ENCODE peak calls at places on chromosome 7, in five cellular contexts. F, K, H, U and P are unnamed samples.

GRCh38 chr7:95798401-95798930 is 26.1 kb downstream of the DYNC1I1 start:
- DNase-seq in F (no peak), K (no peak), H (peak; percentile 13), U (peak; percentile 5), P (no peak)

GRCh38 chr7:13104128-13104527 is 416.7 kb downstream of the ARL4A start:
- DNase-seq in F (no peak), K (no peak), H (no peak), U (no peak), P (no peak)

GRCh38 chr7:90717286-90718060 is 121.4 kb downstream of the CDK14 start:
- DNase-seq in F (peak; percentile 54), K (peak; percentile 34), H (peak; percentile 66), U (peak; percentile 69), P (peak; percentile 61)

GRCh38 chr7:149850007-149850594 is 11.9 kb downstream of the ZNF862 start:
- DNase-seq in F (no peak), K (no peak), H (no peak), U (peak; percentile 59), P (peak; percentile 20)

GRCh38 chr7:44396931-44397525 is 71.6 kb upstream of the CAMK2B start:
- DNase-seq in F (no peak), K (no peak), H (no peak), U (no peak), P (no peak)

GRCh38 chr7:80218723-80219122 is 84.1 kb downstream of the GNAI1 start:
- DNase-seq in F (no peak), K (no peak), H (no peak), U (peak; percentile 90), P (no peak)

GRCh38 chr7:101882595-101883564 is 65.5 kb downstream of the CUX1 start:
- DNase-seq in F (peak; percentile 90), K (peak; percentile 94), H (peak; percentile 56), U (peak; percentile 100), P (peak; percentile 92)

GRCh38 chr7:94565247-94565894 is 55.8 kb downstream of the CASD1 start:
- DNase-seq in F (no peak), K (no peak), H (no peak), U (no peak), P (no peak)

GRCh38 chr7:22720791-22721786 is 5.9 kb upstream of the IL6 start:
- DNase-seq in F (no peak), K (no peak), H (no peak), U (no peak), P (no peak)

GRCh38 chr7:128090492-128090891 is 59.3 kb upstream of the LRRC4 start:
- DNase-seq in F (no peak), K (no peak), H (no peak), U (no peak), P (no peak)

GRCh38 chr7:45663167-45663921 is 89.2 kb downstream of the ADCY1 start:
- DNase-seq in F (peak; percentile 63), K (peak; percentile 52), H (peak; percentile 52), U (peak; percentile 4), P (no peak)

GRCh38 chr7:37311282-37311868 is 137.3 kb downstream of the ELMO1 start:
- DNase-seq in F (no peak), K (no peak), H (no peak), U (peak; percentile 7), P (no peak)

GRCh38 chr7:115475774-115476407 is 554.0 kb downstream of the MDFIC start:
- DNase-seq in F (no peak), K (no peak), H (peak; percentile 70), U (peak; percentile 29), P (no peak)

GRCh38 chr7:82959528-82959927 is 203.2 kb downstream of the PCLO start:
- DNase-seq in F (no peak), K (no peak), H (no peak), U (no peak), P (no peak)

GRCh38 chr7:154680894-154681659 is 321.8 kb downstream of the PAXIP1 start:
- DNase-seq in F (no peak), K (no peak), H (no peak), U (no peak), P (no peak)

GRCh38 chr7:113890326-113891030 is 28.3 kb downstream of the PPP1R3A start:
- DNase-seq in F (no peak), K (no peak), H (no peak), U (peak; percentile 78), P (no peak)

GRCh38 chr7:143263266-143264195 is at the start of gene GSTK1:
- DNase-seq in F (peak; percentile 88), K (peak; percentile 81), H (peak; percentile 79), U (peak; percentile 67), P (peak; percentile 89)

GRCh38 chr7:4566714-4567113 is 115.4 kb upstream of the FOXK1 start:
- DNase-seq in F (no peak), K (no peak), H (no peak), U (no peak), P (no peak)

GRCh38 chr7:129066290-129067131 is 11.6 kb upstream of the TNPO3 start:
- DNase-seq in F (no peak), K (no peak), H (no peak), U (peak; percentile 77), P (no peak)

GRCh38 chr7:150388306-150388705 is 9.2 kb downstream of the ZNF775 start:
- DNase-seq in F (no peak), K (no peak), H (peak; percentile 2), U (no peak), P (no peak)

GRCh38 chr7:29360633-29361625 is 166.4 kb downstream of the CHN2 start:
- DNase-seq in F (no peak), K (no peak), H (no peak), U (no peak), P (no peak)

GRCh38 chr7:128153436-128153835 is 87.6 kb upstream of the LEP start:
- DNase-seq in F (no peak), K (no peak), H (no peak), U (no peak), P (no peak)

DNA sequence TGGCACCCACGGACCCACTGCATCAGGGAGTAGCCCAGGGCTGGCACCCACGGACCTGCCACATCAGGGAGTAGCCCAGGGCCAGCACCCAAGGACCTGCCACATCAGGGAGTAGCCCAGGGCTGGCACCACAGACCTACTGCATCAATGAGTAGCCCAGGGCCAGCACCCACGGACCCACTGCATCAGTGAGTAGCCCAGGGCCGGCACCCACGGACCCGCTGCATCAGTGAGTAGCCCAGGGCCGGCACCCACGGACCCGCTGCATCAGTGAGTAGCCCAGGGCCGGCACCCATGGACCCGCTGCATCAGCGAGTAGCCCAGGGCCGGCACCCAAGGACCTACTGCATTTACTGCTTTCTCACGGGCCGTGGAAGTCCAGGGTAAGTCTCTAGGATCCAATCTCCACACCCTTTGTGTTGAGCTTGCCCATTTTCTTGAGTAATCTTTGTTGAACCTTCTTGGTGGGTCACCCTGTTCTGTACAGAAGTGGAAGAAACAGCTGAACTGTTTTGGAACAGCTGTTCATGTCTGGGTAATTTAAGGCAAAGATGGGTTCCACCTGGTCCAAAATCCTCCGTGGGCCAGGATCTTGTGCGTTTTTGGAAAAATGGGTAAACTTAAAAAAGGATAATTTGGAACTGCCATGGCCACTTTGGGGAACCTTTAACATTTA is 69.0 kb downstream of the VIPR2 start:
- DNase-seq in F (no peak), K (no peak), H (no peak), U (no peak), P (no peak)
- H3K4me1 ChIP-seq in F (no peaks in the 10 kb centered on the region), K (no peaks in the 10 kb centered on the region), H (no peaks in the 10 kb centered on the region), U (no peaks in the 10 kb centered on the region), P (peaks cover 3% of the 10 kb centered on the region)

DNA sequence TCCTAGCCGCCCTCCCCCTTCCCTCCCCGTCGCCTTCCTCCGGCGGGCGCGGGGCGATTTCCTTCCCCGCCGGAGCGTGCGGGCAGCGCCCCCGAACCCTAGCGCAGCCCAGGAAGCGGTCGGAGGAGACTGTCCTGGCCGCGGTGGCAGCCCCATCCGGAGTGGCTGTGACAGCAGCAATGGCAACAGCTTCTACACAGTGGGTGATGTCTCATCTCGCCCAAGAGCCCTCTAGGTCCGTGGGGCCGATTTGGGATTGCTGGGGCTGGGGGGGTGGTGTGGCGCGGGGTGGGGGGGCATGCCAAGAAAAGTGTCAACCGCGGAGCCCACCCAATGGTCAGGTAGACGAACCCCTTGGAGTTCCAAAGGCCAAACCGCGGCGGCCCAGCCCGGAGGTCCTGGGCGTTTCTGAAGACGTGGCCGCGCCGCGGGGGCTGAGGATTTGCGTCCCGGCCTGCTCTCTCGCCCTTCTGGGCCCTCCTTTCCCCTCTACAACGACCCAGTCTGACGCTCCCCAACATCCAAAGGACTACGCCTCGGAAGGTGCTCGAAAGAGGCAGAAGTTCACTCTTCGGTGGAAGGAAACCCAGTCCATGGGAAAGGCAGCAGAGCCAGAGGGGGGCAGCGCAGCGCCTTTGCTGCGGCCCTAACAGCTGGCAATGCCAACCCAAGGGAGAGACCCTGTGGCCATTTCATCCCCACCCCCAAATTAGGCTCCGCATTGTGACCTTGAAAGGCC is 603 bp upstream of the TWIST1 start:
- DNase-seq in F (no peak), K (no peak), H (peak; percentile 57), U (no peak), P (peak; percentile 31)
- H3K4me3 ChIP-seq in F (no peak overlapping the region), K (no peak overlapping the region), H (peak overlapping the region; percentile 53), U (peak overlapping the region; percentile 69), P (no peak overlapping the region)

DNA sequence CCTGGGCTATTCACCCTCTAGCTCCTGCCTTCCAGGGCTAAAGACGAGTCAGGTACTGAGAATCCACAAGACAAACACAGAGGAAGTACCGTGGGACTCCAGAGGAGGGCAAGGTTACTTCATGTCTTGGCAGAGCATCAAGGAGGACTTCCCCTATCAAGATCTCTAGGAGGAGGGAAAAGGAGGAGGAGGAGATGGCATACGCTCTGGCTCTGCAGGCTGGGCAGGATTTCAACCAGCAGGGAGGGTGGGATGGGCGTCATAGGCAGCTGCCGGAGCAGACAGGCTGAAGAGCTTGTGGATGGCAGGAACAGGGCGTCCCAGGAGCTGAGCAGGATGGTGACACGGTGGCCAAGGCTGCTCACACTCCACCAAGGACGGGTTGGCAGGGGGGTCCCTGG is 21.3 kb downstream of the MDH2 start:
- DNase-seq in F (peak; percentile 45), K (peak; percentile 33), H (peak; percentile 44), U (peak; percentile 94), P (peak; percentile 57)
- TF ChIP-seq CTCF in F (no peak), K (no peak), H (peak; percentile 23), U (peak; percentile 23), P (peak; percentile 46)

GRCh38 chr7:1401011-1401410 is 58.3 kb downstream of the MICALL2 start:
- DNase-seq in F (no peak), K (no peak), H (no peak), U (no peak), P (no peak)

GRCh38 chr7:1397491-1398327 is 61.6 kb downstream of the MICALL2 start:
- DNase-seq in F (no peak), K (no peak), H (no peak), U (peak; percentile 76), P (no peak)

GRCh38 chr7:1402791-1403755 is 56.2 kb downstream of the MICALL2 start:
- DNase-seq in F (no peak), K (no peak), H (no peak), U (no peak), P (no peak)

GRCh38 chr7:1402110-1402790 is 57.0 kb downstream of the MICALL2 start:
- DNase-seq in F (no peak), K (no peak), H (no peak), U (no peak), P (no peak)

GRCh38 chr7:1400351-1400750 is 58.9 kb downstream of the MICALL2 start:
- DNase-seq in F (no peak), K (no peak), H (peak; percentile 41), U (no peak), P (no peak)
- H3K4me1 ChIP-seq in F (no peaks in the 10 kb centered on the region), K (no peaks in the 10 kb centered on the region), H (peaks cover 5% of the 10 kb centered on the region), U (no peaks in the 10 kb centered on the region), P (no peaks in the 10 kb centered on the region)